ENCODE peak calls at places on chromosomes 1 and 21, in eight cellular contexts. G is AG09319, X is kidney epithelial cell, O is mammary epithelial cell, H is B cell, I is dorsolateral prefrontal cortex, K is Calu3, L is HFF-Myc. E is an unnamed sample.

GRCh38 chr1:11847667-11848445 is at the start of gene NPPA:
- DNase-seq in G (peak), X (no peak), I (no peak), K (no peak), O (no peak), L (peak), H (no peak), E (no peak)

GRCh38 chr1:157961805-157962762 is 31.4 kb upstream of the KIRREL1 start:
- DNase-seq in O (peak), L (no peak), G (no peak), I (no peak), X (no peak), K (peak), H (no peak), E (no peak)

GRCh38 chr1:169868978-169869377 is 24.7 kb downstream of the SCYL3 start:
- DNase-seq in X (no peak), I (no peak), O (no peak), K (no peak), H (no peak), G (no peak), L (no peak), E (no peak)

GRCh38 chr1:8631163-8631562 is 186.3 kb downstream of the RERE start:
- DNase-seq in G (no peak), H (no peak), I (no peak), O (no peak), X (no peak), L (no peak), K (no peak), E (no peak)

GRCh38 chr1:198212675-198213074 is 55.9 kb downstream of the NEK7 start:
- DNase-seq in H (no peak), K (no peak), O (peak), X (peak), I (no peak), L (peak), G (peak), E (no peak)

GRCh38 chr1:232806071-232806510 is 875 bp downstream of the MAP10 start:
- DNase-seq in X (no peak), H (no peak), G (no peak), I (no peak), L (no peak), K (no peak), O (no peak), E (no peak)

GRCh38 chr1:9233241-9233941 is 1.2 kb upstream of the H6PD start:
- DNase-seq in O (no peak), K (no peak), G (peak), H (no peak), X (no peak), L (no peak), I (peak), E (no peak)

GRCh38 chr1:93442276-93442675 is 5.6 kb upstream of the FNBP1L start:
- DNase-seq in O (peak), K (peak), G (peak), H (no peak), I (no peak), X (no peak), L (peak), E (no peak)

GRCh38 chr21:35563885-35564451 is 496.4 kb downstream of the SETD4 start:
- DNase-seq in I (peak), X (no peak), O (no peak), L (peak), G (peak), H (no peak), K (no peak), E (no peak)

GRCh38 chr1:59125711-59126320 is 171.1 kb upstream of the FGGY start:
- DNase-seq in K (no peak), X (no peak), I (no peak), G (no peak), H (no peak), L (no peak), O (no peak), E (no peak)

GRCh38 chr1:239816090-239816812 is 275.4 kb upstream of the FMN2 start:
- DNase-seq in X (peak), K (peak), O (peak), L (no peak), H (no peak), I (peak), G (peak), E (no peak)

GRCh38 chr1:11380500-11380899 is 98.5 kb upstream of the DISP3 start:
- DNase-seq in O (no peak), L (no peak), G (no peak), H (no peak), I (no peak), K (no peak), X (no peak), E (no peak)

GRCh38 chr1:43439781-43440180 is 13.9 kb downstream of the HYI start:
- DNase-seq in I (no peak), G (no peak), H (no peak), X (no peak), K (no peak), L (no peak), O (no peak), E (no peak)

GRCh38 chr1:44945992-44946391 is 40.4 kb downstream of the EIF2B3 start:
- DNase-seq in G (no peak), K (no peak), L (no peak), O (no peak), H (no peak), X (no peak), I (no peak), E (no peak)

GRCh38 chr1:15345711-15346355 is 63.9 kb upstream of the EFHD2 start:
- DNase-seq in K (no peak), I (peak), X (no peak), H (no peak), G (no peak), L (no peak), O (no peak), E (no peak)

GRCh38 chr1:11786168-11786567 is 19.6 kb downstream of the MTHFR start:
- DNase-seq in G (no peak), K (no peak), O (no peak), H (no peak), I (no peak), X (no peak), L (no peak), E (no peak)

GRCh38 chr1:3072948-3073519 is 4.0 kb downstream of the PRDM16 start:
- DNase-seq in X (no peak), L (no peak), K (no peak), I (no peak), H (no peak), G (no peak), O (no peak), E (no peak)

GRCh38 chr1:21891621-21892479 is 45.3 kb downstream of the HSPG2 start:
- DNase-seq in I (no peak), G (no peak), K (no peak), O (peak), L (no peak), H (no peak), X (no peak), E (no peak)

GRCh38 chr21:39385299-39386145 is 36.6 kb upstream of the HMGN1 start:
- DNase-seq in H (peak), G (peak), K (peak), O (peak), I (peak), L (no peak), X (peak), E (no peak)

GRCh38 chr21:25885405-25885804 is 150.6 kb downstream of the GABPA start:
- DNase-seq in L (no peak), K (no peak), G (no peak), H (no peak), X (no peak), O (no peak), I (no peak), E (no peak)

GRCh38 chr1:30345525-30346145 is 377.8 kb downstream of the MATN1 start:
- DNase-seq in K (no peak), I (no peak), O (no peak), X (peak), H (no peak), L (no peak), G (no peak), E (no peak)

GRCh38 chr1:108644984-108645383 is 15.9 kb downstream of the HENMT1 start:
- DNase-seq in X (no peak), G (no peak), I (no peak), K (no peak), L (no peak), H (no peak), O (no peak), E (no peak)

GRCh38 chr1:15207031-15207828 is 39.8 kb upstream of the FHAD1 start:
- DNase-seq in H (no peak), X (no peak), I (no peak), L (no peak), K (no peak), G (no peak), O (no peak), E (no peak)

GRCh38 chr1:15429701-15430149 is 8.5 kb upstream of the CTRC start:
- DNase-seq in H (peak), O (peak), I (no peak), L (no peak), G (no peak), K (no peak), X (no peak), E (no peak)

GRCh38 chr1:156706647-156707008 is 1.2 kb upstream of the CRABP2 start:
- DNase-seq in X (no peak), G (peak), O (no peak), L (peak), I (peak), H (peak), K (no peak), E (peak)

GRCh38 chr1:200090252-200091159 is 63.0 kb downstream of the NR5A2 start:
- DNase-seq in X (no peak), G (no peak), I (no peak), K (peak), L (no peak), O (peak), H (no peak), E (no peak)
- TF ChIP-seq CTCF in X (peak), G (peak), I (no peak), K (no peak), L (peak), O (peak), H (peak), E (no peak)

GRCh38 chr21:44800103-44800502 is 1.5 kb downstream of the UBE2G2 start:
- DNase-seq in G (no peak), H (no peak), K (no peak), O (peak), X (no peak), I (no peak), L (no peak), E (no peak)
- TF ChIP-seq CTCF in G (peak), H (no peak), K (no peak), O (peak), X (peak), I (peak), L (peak), E (peak)

DNA sequence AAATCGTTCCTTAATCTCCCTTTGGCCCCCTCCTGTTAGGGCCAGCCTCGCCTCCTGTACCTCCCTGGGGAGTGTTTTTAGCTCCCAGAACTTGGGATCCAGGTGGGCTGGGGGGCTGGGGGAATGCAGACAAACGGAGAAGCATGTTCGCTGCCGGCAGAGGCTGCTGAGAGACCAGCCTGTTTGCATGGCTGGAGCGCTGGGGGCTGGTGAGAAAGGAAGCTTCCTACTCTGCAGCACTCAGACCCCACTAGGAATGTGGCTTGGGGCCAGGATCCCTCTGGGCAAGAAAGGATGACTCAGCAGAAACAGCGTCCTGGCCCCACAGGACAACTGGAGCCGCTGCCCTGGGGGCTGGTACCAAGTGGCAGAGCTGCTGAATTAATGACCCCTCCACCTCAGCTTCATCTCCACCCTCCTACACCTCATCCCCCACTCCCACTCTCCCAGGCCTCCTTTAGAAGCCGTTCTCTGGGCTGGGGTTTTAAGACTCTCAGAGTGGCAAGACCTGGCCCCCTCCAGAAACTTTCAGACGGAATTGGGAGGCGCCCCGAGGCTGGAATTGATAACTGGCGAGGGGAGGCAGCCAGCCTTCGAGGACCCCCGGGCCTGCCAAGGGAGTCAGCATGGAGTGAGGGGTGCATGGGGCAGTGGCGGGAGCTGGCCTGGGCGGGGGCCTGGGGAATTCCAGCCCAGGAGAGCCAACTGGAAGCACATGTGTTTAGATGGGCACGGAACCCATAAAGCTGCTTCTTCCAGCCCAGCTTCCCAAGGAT is 28.5 kb upstream of the EPS8L3 start:
- DNase-seq in G (peak), X (peak), K (peak), O (peak), I (peak), L (peak), H (no peak), E (peak)
- TF ChIP-seq CTCF in G (peak), X (peak), K (no peak), O (peak), I (peak), L (peak), H (no peak), E (no peak)

DNA sequence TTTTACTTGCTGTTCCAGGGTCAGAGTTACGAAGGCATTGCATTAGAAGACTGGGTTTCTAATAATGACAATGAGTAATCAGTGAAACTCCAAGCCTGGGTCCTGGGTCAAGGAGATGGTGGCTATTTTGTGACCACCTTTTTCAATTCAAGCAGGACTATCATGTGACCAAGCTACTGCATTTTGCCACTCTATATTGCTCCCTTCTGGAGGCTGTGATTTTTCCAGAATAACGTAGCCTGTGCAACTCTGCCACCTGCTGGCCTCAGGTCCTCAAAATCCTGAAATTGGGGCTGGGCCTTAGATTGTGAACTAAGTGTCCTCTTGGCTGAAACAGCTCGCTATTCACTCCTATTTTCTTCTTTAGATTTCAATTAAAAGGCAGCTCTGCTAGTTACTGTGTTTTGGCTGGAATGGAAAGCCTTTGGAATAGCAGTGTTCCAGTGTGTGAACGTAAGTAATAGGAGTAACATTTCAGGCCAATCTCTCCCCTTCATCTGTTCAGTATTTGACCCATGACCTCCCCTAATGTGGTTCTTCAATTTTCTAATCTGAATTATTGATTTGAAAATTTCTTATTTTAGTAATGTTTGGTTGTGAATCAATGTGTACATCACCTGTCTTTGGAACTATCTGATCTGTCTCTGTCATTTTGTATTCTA is 52.9 kb upstream of the CD46 start:
- DNase-seq in L (peak), H (no peak), K (peak), X (peak), O (peak), I (peak), G (no peak), E (no peak)
- TF ChIP-seq CTCF in L (peak), H (peak), K (peak), X (peak), O (peak), I (peak), G (peak), E (peak)

GRCh38 chr21:45289655-45290515 is 2.2 kb upstream of the POFUT2 start:
- DNase-seq in X (no peak), K (no peak), G (no peak), O (no peak), H (no peak), L (no peak), I (no peak), E (no peak)
- TF ChIP-seq CTCF in X (peak), K (no peak), G (peak), O (peak), H (no peak), L (peak), I (no peak), E (no peak)

GRCh38 chr1:81799939-81800740 is 594 bp upstream of the ADGRL2 start:
- DNase-seq in I (peak), X (no peak), G (peak), L (no peak), K (peak), O (peak), H (peak), E (peak)
- TF ChIP-seq CTCF in I (no peak), X (no peak), G (no peak), L (no peak), K (no peak), O (no peak), H (no peak), E (no peak)

GRCh38 chr1:226943927-226944326 is 3.8 kb downstream of the COQ8A start:
- DNase-seq in G (no peak), O (no peak), X (no peak), K (no peak), I (no peak), H (no peak), L (no peak), E (no peak)

GRCh38 chr1:226946285-226946684 is 6.2 kb downstream of the COQ8A start:
- DNase-seq in K (no peak), H (no peak), I (no peak), X (no peak), L (no peak), O (no peak), G (no peak), E (no peak)

GRCh38 chr1:226946841-226947240 is 6.7 kb downstream of the COQ8A start:
- DNase-seq in L (no peak), O (no peak), G (no peak), I (no peak), X (no peak), H (no peak), K (no peak), E (no peak)

GRCh38 chr1:226945106-226945857 is 5.2 kb downstream of the COQ8A start:
- DNase-seq in K (peak), L (no peak), X (no peak), G (no peak), I (no peak), H (no peak), O (no peak), E (no peak)

DNA sequence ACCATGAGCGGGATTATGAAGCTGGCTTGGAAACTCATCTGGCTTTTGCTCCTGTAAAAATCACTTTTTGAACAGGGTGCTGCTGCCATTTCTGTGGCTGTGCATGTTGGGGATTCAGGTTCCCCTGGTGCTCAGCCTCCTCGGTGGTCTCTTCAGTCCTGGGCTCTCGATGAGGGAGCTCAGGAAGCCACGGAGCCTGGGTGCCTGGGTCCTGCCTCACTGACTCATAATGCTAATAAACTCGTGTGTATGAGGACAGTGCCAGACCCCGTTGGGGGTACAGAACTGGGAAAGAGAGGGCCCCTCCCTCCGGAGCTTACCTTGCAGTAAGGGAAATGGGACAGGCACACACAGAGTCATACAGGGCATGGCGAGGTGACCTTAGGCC is 5.8 kb downstream of the COQ8A start:
- DNase-seq in O (no peak), X (no peak), K (peak), L (no peak), I (no peak), H (no peak), G (no peak), E (no peak)
- TF ChIP-seq CTCF in O (no peak), X (no peak), K (no peak), L (no peak), I (no peak), H (no peak), G (no peak), E (no peak)

DNA sequence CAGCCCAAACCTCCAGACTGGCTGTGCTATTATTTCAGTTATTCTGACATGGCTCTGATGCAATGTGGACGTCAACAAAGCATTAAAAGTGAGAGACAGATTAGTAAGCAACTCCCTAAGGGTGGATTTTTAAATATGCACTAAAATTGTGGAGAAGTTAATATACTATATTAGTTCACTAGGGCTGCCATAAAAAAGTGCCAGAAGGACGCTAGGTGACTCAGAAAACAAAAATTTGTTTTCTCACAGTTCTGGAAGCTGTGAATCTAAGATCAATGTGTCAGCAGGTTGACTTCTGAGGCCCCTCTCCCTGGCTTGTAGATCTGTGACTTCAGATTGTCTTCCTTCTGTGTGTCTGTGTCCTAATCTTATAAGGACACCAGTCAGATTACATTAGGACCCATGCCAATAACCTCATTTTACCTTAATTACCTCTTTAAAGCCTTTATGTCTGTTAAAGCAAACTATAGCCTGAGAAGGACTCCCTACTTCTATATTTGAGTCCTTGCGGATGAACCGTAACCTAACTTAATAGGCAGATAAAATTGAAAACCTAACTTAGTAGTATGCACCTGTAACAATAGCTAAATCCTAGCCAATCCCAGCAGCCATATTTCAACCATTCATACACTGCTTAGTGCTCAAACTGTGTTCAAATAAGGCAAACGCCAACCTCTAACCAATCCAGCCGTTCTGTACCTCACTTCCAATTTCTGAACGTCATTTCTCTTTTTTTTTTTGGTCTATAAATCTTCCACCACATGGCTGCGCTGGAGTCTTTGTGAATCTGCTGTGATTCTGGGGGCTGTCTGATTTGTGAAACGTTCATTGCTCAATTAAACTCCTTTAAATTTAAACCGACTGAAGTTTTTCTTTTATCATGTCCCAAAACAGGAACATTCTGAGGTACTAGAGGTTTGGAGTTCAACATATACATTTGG is 65.9 kb upstream of the BACH1 start:
- DNase-seq in L (no peak), H (no peak), O (peak), X (peak), I (no peak), K (no peak), G (no peak), E (no peak)
- TF ChIP-seq CTCF in L (no peak), H (peak), O (no peak), X (no peak), I (peak), K (no peak), G (no peak), E (no peak)

GRCh38 chr1:84888753-84889152 is 4.3 kb downstream of the LPAR3 start:
- DNase-seq in X (no peak), I (no peak), H (no peak), L (no peak), K (no peak), O (no peak), G (no peak), E (no peak)

GRCh38 chr1:84890581-84890980 is 2.4 kb downstream of the LPAR3 start:
- DNase-seq in H (no peak), G (no peak), K (no peak), I (no peak), X (no peak), L (no peak), O (no peak), E (no peak)

GRCh38 chr1:84896279-84896678 is 3.3 kb upstream of the LPAR3 start:
- DNase-seq in X (no peak), L (no peak), K (no peak), G (no peak), H (no peak), I (no peak), O (no peak), E (no peak)

GRCh38 chr1:84889437-84889836 is 3.6 kb downstream of the LPAR3 start:
- DNase-seq in I (no peak), H (no peak), L (no peak), K (no peak), X (no peak), G (no peak), O (no peak), E (no peak)

GRCh38 chr1:84892657-84893618 is at the start of gene LPAR3:
- DNase-seq in X (no peak), H (no peak), I (no peak), O (peak), L (no peak), G (no peak), K (peak), E (peak)
- TF ChIP-seq CTCF in X (no peak), H (no peak), I (no peak), O (no peak), L (no peak), G (no peak), K (no peak), E (no peak)